ENCODE peak calls at places on chromosomes 4 and X, in six cellular contexts. N is cardiac fibroblast, K is fibroblast of villous mesenchyme, T is AG04449, C is lung, A is HCT116. H is an unnamed sample.

GRCh38 chr4:126890994-126891393 is 741.8 kb upstream of the INTU start:
- DNase-seq in N (no peak), K (peak; percentile 89), T (no peak), C (no peak), A (no peak), H (peak; percentile 17)

GRCh38 chrX:42948723-42949122 is 170.8 kb upstream of the PPP1R2C start:
- DNase-seq in N (no peak), K (no peak), T (no peak), C (no peak), A (no peak), H (no peak)

GRCh38 chr4:102390438-102390837 is 45.2 kb upstream of the SLC39A8 start:
- DNase-seq in N (peak; percentile 5), K (no peak), T (no peak), C (no peak), A (no peak), H (no peak)

GRCh38 chr4:14910411-14910810 is 91.9 kb upstream of the CPEB2 start:
- DNase-seq in N (peak; percentile 10), K (no peak), T (no peak), C (peak; percentile 66), A (no peak), H (no peak)

GRCh38 chr4:89823416-89823815 is 13.5 kb downstream of the SNCA start:
- DNase-seq in N (peak; percentile 24), K (peak; percentile 32), T (no peak), C (no peak), A (no peak), H (no peak)

GRCh38 chr4:46459308-46459707 is 69.4 kb upstream of the GABRA2 start:
- DNase-seq in N (no peak), K (no peak), T (no peak), C (no peak), A (no peak), H (no peak)

GRCh38 chrX:71482228-71482958 is 50.5 kb upstream of the OGT start:
- DNase-seq in N (no peak), K (no peak), T (no peak), C (no peak), A (no peak), H (peak; percentile 14)

GRCh38 chrX:154804564-154804956 is 725 bp downstream of the MPP1 start:
- DNase-seq in N (no peak), K (no peak), T (no peak), C (no peak), A (no peak), H (no peak)

GRCh38 chr4:55517526-55518229 is 29.0 kb downstream of the CLOCK start:
- DNase-seq in N (no peak), K (no peak), T (no peak), C (no peak), A (no peak), H (no peak)

GRCh38 chr4:929970-930625 is 2.0 kb downstream of the GAK start:
- DNase-seq in N (no peak), K (peak; percentile 73), T (no peak), C (no peak), A (no peak), H (no peak)

GRCh38 chr4:14528921-14529320 is 473.4 kb upstream of the CPEB2 start:
- DNase-seq in N (no peak), K (no peak), T (no peak), C (no peak), A (no peak), H (no peak)

GRCh38 chr4:81919238-81919637 is 447.5 kb upstream of the RASGEF1B start:
- DNase-seq in N (peak; percentile 29), K (no peak), T (no peak), C (no peak), A (peak; percentile 12), H (no peak)

GRCh38 chr4:75708218-75708691 is 16.1 kb upstream of the USO1 start:
- DNase-seq in N (no peak), K (no peak), T (no peak), C (no peak), A (no peak), H (no peak)

GRCh38 chrX:153573999-153574398 is 24.9 kb downstream of the CCNQ start:
- DNase-seq in N (no peak), K (no peak), T (no peak), C (no peak), A (no peak), H (no peak)

GRCh38 chrX:8084023-8084422 is 87.0 kb downstream of the VCX2 start:
- DNase-seq in N (peak; percentile 52), K (peak; percentile 79), T (peak; percentile 4), C (no peak), A (no peak), H (no peak)

GRCh38 chr4:101791189-101791572 is 651 bp downstream of the BANK1 start:
- DNase-seq in N (no peak), K (no peak), T (no peak), C (peak; percentile 34), A (peak; percentile 52), H (no peak)

DNA sequence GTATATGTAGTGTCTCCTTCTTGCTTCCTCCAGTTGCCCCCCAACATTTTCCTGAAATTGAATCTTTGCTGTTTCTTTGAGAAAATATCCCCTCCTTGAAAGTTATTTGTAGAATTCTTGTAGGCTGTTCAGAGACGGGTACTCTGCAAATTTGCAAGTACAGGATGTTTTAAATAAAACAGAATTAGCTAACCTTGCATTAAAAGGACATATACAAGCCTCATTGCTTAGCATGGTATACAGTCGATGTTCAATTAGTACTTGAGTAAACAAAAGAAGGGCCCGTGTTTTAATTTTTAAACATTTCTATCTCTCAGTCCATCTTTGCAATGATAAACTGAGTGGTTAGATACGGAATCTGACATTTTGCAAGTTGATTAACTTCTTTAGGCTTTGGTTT is 50.8 kb downstream of the RAPGEF2 start:
- DNase-seq in N (no peak), K (no peak), T (no peak), C (no peak), A (no peak), H (no peak)
- TF ChIP-seq CTCF in N (no peak), K (no peak), T (no peak), C (no peak), A (no peak), H (no peak)

GRCh38 chr4:107213410-107213809 is 177.3 kb upstream of the DKK2 start:
- DNase-seq in N (no peak), K (peak; percentile 13), T (no peak), C (no peak), A (no peak), H (peak; percentile 73)

GRCh38 chr4:107215222-107215621 is 179.1 kb upstream of the DKK2 start:
- DNase-seq in N (no peak), K (no peak), T (no peak), C (no peak), A (no peak), H (no peak)

GRCh38 chr4:107212565-107212964 is 176.5 kb upstream of the DKK2 start:
- DNase-seq in N (no peak), K (no peak), T (no peak), C (no peak), A (no peak), H (no peak)

GRCh38 chr4:107216379-107216778 is 180.3 kb upstream of the DKK2 start:
- DNase-seq in N (no peak), K (no peak), T (no peak), C (no peak), A (no peak), H (peak; percentile 22)

DNA sequence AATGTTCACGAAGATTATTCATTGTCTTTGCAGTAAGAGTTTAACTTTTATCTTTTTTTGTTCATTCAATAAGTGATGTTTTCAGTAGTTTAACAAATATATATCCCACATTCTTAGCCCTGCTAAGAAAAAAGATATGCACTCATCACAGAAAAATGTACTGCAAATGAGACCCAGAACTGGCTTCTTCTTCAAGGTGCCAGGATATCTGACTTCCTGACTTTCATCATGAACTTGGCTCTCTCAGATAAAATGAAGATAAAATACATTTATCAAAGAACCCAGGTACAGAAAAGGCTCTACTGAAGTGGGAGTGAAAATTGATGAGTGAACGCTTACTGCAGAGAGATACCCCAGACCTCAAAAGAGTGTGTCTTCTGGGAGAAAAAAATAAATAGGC is 177.8 kb upstream of the DKK2 start:
- DNase-seq in N (no peak), K (no peak), T (no peak), C (no peak), A (no peak), H (peak; percentile 58)
- H3K4me3 ChIP-seq in N (no peak overlapping the region), K (no peak overlapping the region), T (no peak overlapping the region), C (no peak overlapping the region), A (no peak overlapping the region), H (no peak overlapping the region)

GRCh38 chr4:57612279-57612678 is 502.1 kb upstream of the IGFBP7 start:
- DNase-seq in N (no peak), K (no peak), T (no peak), C (no peak), A (no peak), H (no peak)
- TF ChIP-seq CTCF in N (no peak), K (no peak), T (no peak), C (no peak), A (no peak), H (no peak)

GRCh38 chr4:153153339-153153851 is 50.8 kb upstream of the TRIM2 start:
- DNase-seq in N (peak; percentile 18), K (peak; percentile 32), T (no peak), C (peak; percentile 42), A (no peak), H (peak; percentile 42)
- H3K4me3 ChIP-seq in N (peak overlapping the region; percentile 54), K (peak overlapping the region; percentile 65), T (peak overlapping the region; percentile 63), C (peak overlapping the region; percentile 18), A (peak overlapping the region; percentile 67), H (peak overlapping the region; percentile 65)

GRCh38 chr4:98928505-98929340 is at the start of gene EIF4E:
- DNase-seq in N (peak; percentile 99), K (peak; percentile 99), T (peak; percentile 96), C (peak; percentile 98), A (peak; percentile 99), H (peak; percentile 99)
- TF ChIP-seq CTCF in N (peak; percentile 10), K (peak; percentile 5), T (peak; percentile 18), C (no peak), A (no peak), H (peak; percentile 14)

GRCh38 chr4:91681544-91681943 is 622.2 kb upstream of the GRID2 start:
- DNase-seq in N (no peak), K (no peak), T (no peak), C (no peak), A (peak; percentile 32), H (no peak)
- H3K4me3 ChIP-seq in N (no peak overlapping the region), K (no peak overlapping the region), T (no peak overlapping the region), C (no peak overlapping the region), A (no peak overlapping the region), H (no peak overlapping the region)

DNA sequence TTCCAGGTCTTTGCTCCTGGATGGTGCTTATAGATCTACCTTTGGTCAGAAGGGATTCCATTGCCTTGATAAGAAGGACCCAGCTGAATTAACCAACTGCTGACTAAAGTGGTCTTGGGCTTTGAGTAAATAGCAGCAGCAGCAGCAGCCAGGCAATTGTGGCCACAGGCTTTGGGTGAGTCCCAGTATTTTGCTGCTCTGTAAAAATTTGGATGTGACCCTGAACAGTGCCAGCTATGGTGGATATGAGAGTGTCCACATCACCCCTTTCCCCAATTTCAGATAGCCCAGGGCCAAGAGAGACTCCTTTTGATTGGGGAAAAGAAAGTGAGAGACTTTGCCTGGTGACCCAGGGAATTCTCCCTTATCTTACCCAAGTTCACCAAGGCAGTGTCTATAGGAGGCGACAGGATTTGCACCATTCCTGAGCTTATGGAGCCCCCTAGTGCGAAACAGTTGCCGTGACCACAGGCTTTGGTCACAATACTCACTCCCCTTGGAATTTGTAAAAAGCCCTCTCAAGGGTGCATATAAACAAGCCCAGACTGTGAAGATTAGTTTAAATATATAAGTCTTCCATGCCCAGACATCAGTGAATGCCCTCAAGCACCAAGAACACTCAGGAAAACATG is 518.0 kb downstream of the TMA16 start:
- DNase-seq in N (no peak), K (no peak), T (no peak), C (no peak), A (peak; percentile 29), H (no peak)
- TF ChIP-seq CTCF in N (no peak), K (no peak), T (no peak), C (no peak), A (peak; percentile 72), H (no peak)

H was measured in AG10803.